ENCODE peak calls at places on chromosomes 2 and 18, in eight cellular contexts. V is heart left ventricle; Q is body of pancreas; E is SJSA1; G is CD4-positive, CD25-positive, alpha-beta regulatory T cell; Z is psoas muscle; I is mucosa of descending colon; N is lower lobe of right lung. O is an unnamed sample.

GRCh38 chr2:239598011-239598731 is 197.4 kb upstream of the HDAC4 start:
- DNase-seq in V (peak; percentile 5), Q (peak; percentile 8), E (no peak), G (no peak), Z (no peak), I (no peak), N (peak; percentile 34), O (no peak)

GRCh38 chr18:6315556-6316331 is 99.0 kb downstream of the L3MBTL4 start:
- DNase-seq in V (no peak), Q (peak; percentile 45), E (no peak), G (no peak), Z (no peak), I (peak; percentile 62), N (no peak), O (no peak)

GRCh38 chr2:213187833-213188532 is 36.6 kb upstream of the IKZF2 start:
- DNase-seq in V (no peak), Q (peak; percentile 13), E (peak; percentile 94), G (no peak), Z (no peak), I (no peak), N (peak; percentile 34), O (no peak)

GRCh38 chr2:220935789-220936321 is 636.2 kb downstream of the EPHA4 start:
- DNase-seq in V (no peak), Q (no peak), E (no peak), G (no peak), Z (no peak), I (no peak), N (no peak), O (no peak)

GRCh38 chr18:67131498-67131897 is 385.0 kb downstream of the DSEL start:
- DNase-seq in V (no peak), Q (no peak), E (no peak), G (no peak), Z (no peak), I (no peak), N (no peak), O (no peak)

GRCh38 chr2:217293607-217294006 is 433.7 kb upstream of the TNP1 start:
- DNase-seq in V (no peak), Q (no peak), E (peak; percentile 33), G (no peak), Z (no peak), I (no peak), N (no peak), O (no peak)

GRCh38 chr2:234588054-234588430 is 91.2 kb upstream of the ARL4C start:
- DNase-seq in V (no peak), Q (no peak), E (no peak), G (no peak), Z (no peak), I (no peak), N (no peak), O (no peak)

GRCh38 chr2:168456526-168457176 is 579 bp downstream of the CERS6 start:
- DNase-seq in V (peak; percentile 56), Q (peak; percentile 32), E (peak; percentile 57), G (peak; percentile 23), Z (peak; percentile 43), I (peak; percentile 56), N (peak; percentile 60), O (peak; percentile 57)

GRCh38 chr2:108594132-108594981 is 60.1 kb downstream of the LIMS1 start:
- DNase-seq in V (no peak), Q (no peak), E (peak; percentile 88), G (no peak), Z (no peak), I (no peak), N (no peak), O (no peak)

GRCh38 chr2:11058129-11058528 is 97.1 kb upstream of the SLC66A3 start:
- DNase-seq in V (no peak), Q (no peak), E (no peak), G (no peak), Z (no peak), I (no peak), N (no peak), O (no peak)

GRCh38 chr2:176140520-176141317 is 10.6 kb upstream of the HOXD4 start:
- DNase-seq in V (peak; percentile 74), Q (peak; percentile 69), E (peak; percentile 94), G (peak; percentile 50), Z (peak; percentile 76), I (peak; percentile 76), N (peak; percentile 70), O (peak; percentile 54)

DNA sequence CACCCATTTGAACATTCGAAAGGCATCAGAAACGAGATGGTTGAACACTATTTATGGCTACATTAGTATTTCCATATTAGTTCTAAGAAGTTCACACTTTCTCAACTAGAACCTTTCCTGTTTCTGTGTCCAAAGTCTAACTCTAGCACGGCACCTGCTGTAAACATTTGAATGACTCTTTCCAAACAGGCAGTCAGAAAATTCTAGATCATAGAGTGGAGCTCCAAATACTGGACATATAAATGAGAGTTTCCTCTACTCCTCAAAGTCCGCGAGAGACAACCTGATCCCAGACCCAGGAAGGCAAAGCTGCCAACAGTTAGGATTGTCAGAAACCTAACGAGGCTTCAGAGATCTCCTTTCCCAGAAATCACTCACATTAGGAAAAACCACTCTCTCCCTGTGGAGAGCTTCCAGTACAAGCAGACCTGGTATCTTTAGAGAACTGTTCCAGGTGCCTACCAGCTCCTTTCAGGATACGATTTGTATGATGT is 10.6 kb downstream of the RND3 start:
- DNase-seq in V (no peak), Q (no peak), E (peak; percentile 18), G (no peak), Z (no peak), I (peak; percentile 34), N (no peak), O (no peak)
- H3K4me1 ChIP-seq in V (peaks cover 92% of the 10 kb centered on the region), Q (peaks cover 16% of the 10 kb centered on the region), E (peaks cover 100% of the 10 kb centered on the region), G (no peaks in the 10 kb centered on the region), Z (peaks cover 49% of the 10 kb centered on the region), I (peaks cover 62% of the 10 kb centered on the region), N (peaks cover 54% of the 10 kb centered on the region), O (no peaks in the 10 kb centered on the region)

DNA sequence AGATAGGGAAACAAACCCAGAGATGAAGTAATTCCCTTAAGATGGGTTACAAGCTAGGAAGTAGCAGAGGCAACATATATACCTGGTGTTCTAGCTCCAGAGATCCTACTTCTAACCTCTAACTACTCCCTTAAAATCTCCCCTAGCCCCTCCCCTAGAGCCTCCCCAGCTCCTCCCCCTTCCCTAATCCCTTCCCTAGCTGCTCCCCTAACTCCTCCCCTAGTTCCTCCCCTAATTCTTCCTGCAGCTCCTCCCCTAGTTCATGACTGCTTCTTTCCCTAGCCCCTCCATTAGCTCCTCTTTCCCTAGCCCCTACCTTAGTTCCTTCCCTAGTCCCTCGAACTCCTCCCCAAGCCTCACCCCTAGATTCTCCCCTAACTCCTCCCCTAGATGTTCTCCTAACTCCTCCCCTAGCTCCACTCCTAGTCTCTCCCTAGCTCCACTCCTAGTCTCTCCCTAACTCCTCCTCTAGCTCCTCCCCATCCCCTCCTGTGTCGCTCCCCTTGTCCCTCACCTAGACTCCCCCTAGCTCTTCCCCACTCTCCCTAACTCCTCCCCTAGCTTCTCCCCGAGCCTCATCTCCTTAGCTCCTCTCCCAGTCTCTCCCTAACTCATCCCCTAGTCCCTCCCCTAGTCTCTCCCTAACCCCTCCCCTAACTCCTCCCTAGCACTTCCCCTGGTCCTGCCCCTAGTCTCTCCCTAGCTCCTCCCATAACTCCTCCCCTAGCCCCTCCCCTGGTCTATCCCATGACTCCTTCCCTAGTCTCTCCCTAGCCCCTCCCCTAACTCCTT is 108.9 kb downstream of the CD226 start:
- DNase-seq in V (no peak), Q (no peak), E (no peak), G (no peak), Z (no peak), I (no peak), N (no peak), O (no peak)
- H3K4me1 ChIP-seq in V (no peaks in the 10 kb centered on the region), Q (no peaks in the 10 kb centered on the region), E (no peaks in the 10 kb centered on the region), G (no peaks in the 10 kb centered on the region), Z (no peaks in the 10 kb centered on the region), I (no peaks in the 10 kb centered on the region), N (no peaks in the 10 kb centered on the region), O (no peaks in the 10 kb centered on the region)

GRCh38 chr2:236163483-236164200 is 4.5 kb downstream of the GBX2 start:
- DNase-seq in V (no peak), Q (no peak), E (no peak), G (no peak), Z (no peak), I (no peak), N (no peak), O (no peak)
- H3K4me1 ChIP-seq in V (peaks cover 45% of the 10 kb centered on the region), Q (peaks cover 58% of the 10 kb centered on the region), E (peaks cover 18% of the 10 kb centered on the region), G (no peaks in the 10 kb centered on the region), Z (peaks cover 21% of the 10 kb centered on the region), I (peaks cover 44% of the 10 kb centered on the region), N (peaks cover 46% of the 10 kb centered on the region), O (no peaks in the 10 kb centered on the region)

DNA sequence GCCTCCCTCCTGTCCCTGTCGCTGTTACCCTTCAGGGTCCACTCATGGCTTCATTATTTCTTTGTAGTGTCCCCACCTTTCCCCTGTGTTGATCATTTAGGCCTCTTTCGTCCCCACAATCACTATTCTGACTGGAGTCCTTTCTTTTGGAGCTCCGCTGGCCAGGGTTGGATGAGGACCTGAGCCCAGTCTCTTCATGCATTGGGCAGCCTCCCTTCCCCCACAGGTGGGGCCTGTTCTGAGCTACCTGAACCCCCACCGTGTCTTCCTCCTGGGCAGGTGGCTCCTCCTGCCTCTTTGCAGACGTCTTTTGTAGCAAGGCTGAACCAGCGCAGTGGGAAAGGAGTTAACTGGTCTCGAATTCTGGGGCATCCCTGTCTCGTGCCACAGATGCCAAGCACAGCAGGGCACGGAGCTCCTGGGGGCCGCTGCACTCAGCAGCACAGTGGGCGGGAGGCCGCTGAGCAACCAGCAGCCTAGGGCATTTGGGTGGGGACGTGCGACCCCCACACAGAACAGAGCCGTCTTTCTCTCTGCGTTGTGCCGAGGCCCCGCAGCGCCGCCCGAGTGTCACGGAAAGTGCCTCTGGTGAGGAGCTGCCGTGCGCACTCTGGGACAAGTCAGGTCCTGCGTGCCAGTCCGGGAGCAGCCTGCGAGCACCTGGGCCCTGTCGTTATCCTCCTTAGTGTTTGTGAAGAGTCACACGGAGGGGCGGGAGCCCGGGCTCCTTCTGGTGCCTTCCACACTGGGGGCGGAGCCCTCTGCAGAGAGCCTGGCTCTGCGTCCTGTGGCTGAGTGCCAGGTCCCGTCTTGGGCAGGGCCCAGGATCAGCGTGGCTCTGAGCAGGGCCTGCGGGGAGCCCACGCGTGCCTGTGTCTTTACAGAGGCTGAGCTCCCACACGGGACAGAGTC is 130.1 kb downstream of the NFATC1 start:
- DNase-seq in V (peak; percentile 70), Q (no peak), E (no peak), G (no peak), Z (peak; percentile 56), I (no peak), N (peak; percentile 63), O (no peak)
- H3K4me1 ChIP-seq in V (peaks cover 11% of the 10 kb centered on the region), Q (no peaks in the 10 kb centered on the region), E (no peaks in the 10 kb centered on the region), G (peaks cover 38% of the 10 kb centered on the region), Z (no peaks in the 10 kb centered on the region), I (no peaks in the 10 kb centered on the region), N (peaks cover 24% of the 10 kb centered on the region), O (peaks cover 33% of the 10 kb centered on the region)

GRCh38 chr2:54603357-54603756 is 120.1 kb upstream of the EML6 start:
- DNase-seq in V (no peak), Q (no peak), E (no peak), G (no peak), Z (no peak), I (no peak), N (no peak), O (no peak)
- H3K4me1 ChIP-seq in V (peaks cover 100% of the 10 kb centered on the region), Q (peaks cover 69% of the 10 kb centered on the region), E (peaks cover 50% of the 10 kb centered on the region), G (peaks cover 78% of the 10 kb centered on the region), Z (peaks cover 80% of the 10 kb centered on the region), I (peaks cover 42% of the 10 kb centered on the region), N (peaks cover 77% of the 10 kb centered on the region), O (peaks cover 23% of the 10 kb centered on the region)

GRCh38 chr2:96208144-96209010 is at the start of gene STARD7:
- DNase-seq in V (peak; percentile 99), Q (peak; percentile 99), E (peak; percentile 98), G (peak; percentile 96), Z (peak; percentile 99), I (peak; percentile 99), N (peak; percentile 99), O (peak; percentile 94)
- H3K4me1 ChIP-seq in V (peaks cover 54% of the 10 kb centered on the region), Q (peaks cover 51% of the 10 kb centered on the region), E (peaks cover 27% of the 10 kb centered on the region), G (peaks cover 56% of the 10 kb centered on the region), Z (peaks cover 32% of the 10 kb centered on the region), I (peaks cover 36% of the 10 kb centered on the region), N (peaks cover 54% of the 10 kb centered on the region), O (peaks cover 37% of the 10 kb centered on the region)

GRCh38 chr2:85409719-85410583 is at the start of gene CAPG:
- DNase-seq in V (peak; percentile 59), Q (no peak), E (no peak), G (no peak), Z (peak; percentile 53), I (peak; percentile 95), N (peak; percentile 89), O (peak; percentile 29)
- H3K4me1 ChIP-seq in V (peaks cover 18% of the 10 kb centered on the region), Q (peaks cover 18% of the 10 kb centered on the region), E (peaks cover 5% of the 10 kb centered on the region), G (peaks cover 38% of the 10 kb centered on the region), Z (no peaks in the 10 kb centered on the region), I (peaks cover 37% of the 10 kb centered on the region), N (peaks cover 49% of the 10 kb centered on the region), O (peaks cover 30% of the 10 kb centered on the region)

O was measured in naive thymus-derived CD4-positive, alpha-beta T cell.